ENCODE peak calls at places on chromosomes 11 and 22, in six cellular contexts. L is KG1; C is SW480; K is activated effector memory CD4-positive, alpha-beta T cell treated with Interleukin-2 at 50 U/mL for 16 hours; G is NCI-H2081; F is NCI-H1436 treated with DMSO at 0.1 percent for 48 hours. P is an unnamed sample.

GRCh38 chr11:69881467-69882269 is 62.5 kb upstream of the FGF3 start:
- DNase-seq in L (no peak), C (no peak), K (no peak), G (no peak), F (no peak), P (no peak)

GRCh38 chr11:101915811-101916291 is 471 bp downstream of the ANGPTL5 start:
- DNase-seq in L (no peak), C (peak; percentile 8), K (no peak), G (peak; percentile 57), F (no peak), P (no peak)

GRCh38 chr11:64251986-64252837 is 882 bp downstream of the PLCB3 start:
- DNase-seq in L (no peak), C (no peak), K (no peak), G (peak; percentile 20), F (no peak), P (no peak)

GRCh38 chr11:76788661-76789442 is 5.7 kb downstream of the TSKU start:
- DNase-seq in L (no peak), C (peak; percentile 78), K (no peak), G (peak; percentile 22), F (no peak), P (no peak)

GRCh38 chr22:33869946-33870345 is 50.3 kb downstream of the LARGE1 start:
- DNase-seq in L (no peak), C (no peak), K (no peak), G (no peak), F (no peak), P (no peak)

GRCh38 chr22:38238519-38239051 is 34.2 kb downstream of the TMEM184B start:
- DNase-seq in L (no peak), C (no peak), K (no peak), G (no peak), F (no peak), P (no peak)

GRCh38 chr11:132205006-132205405 is 834.6 kb downstream of the NTM start:
- DNase-seq in L (no peak), C (no peak), K (no peak), G (no peak), F (no peak), P (no peak)

GRCh38 chr11:113174862-113175261 is 139.5 kb upstream of the TTC12 start:
- DNase-seq in L (no peak), C (no peak), K (no peak), G (no peak), F (no peak), P (no peak)

P was measured in CD8-positive, alpha-beta T cell.